ENCODE peak calls at places on chromosomes 12 and 14, in seven cellular contexts. One of them, this sample, is unnamed.

GRCh38 chr14:23861666-23862065 is 91.9 kb upstream of the DHRS4 start:
- DNase-seq in activated T-helper 9 cell treated with anti-CD3 and anti-CD28 coated beads, Interleukin-2, amount 50 U/mL, for 16 hours: no peak
- DNase-seq in left cardiac atrium: peak; percentile 38
- DNase-seq in D721Med: no peak
- DNase-seq in activated CD4-positive, alpha-beta T cell treated with anti-CD3 and anti-CD28 coated beads, Interleukin-2, amount 50 U/mL, for 4 hours: no peak
- DNase-seq in Peyer's patch: no peak
- DNase-seq in PC-9: no peak
- DNase-seq in this sample: no peak

GRCh38 chr12:92779902-92780301 is 77.1 kb downstream of the PLEKHG7 start:
- DNase-seq in activated T-helper 9 cell treated with anti-CD3 and anti-CD28 coated beads, Interleukin-2, amount 50 U/mL, for 16 hours: no peak
- DNase-seq in activated CD4-positive, alpha-beta T cell treated with anti-CD3 and anti-CD28 coated beads, Interleukin-2, amount 50 U/mL, for 4 hours: no peak
- DNase-seq in left cardiac atrium: no peak
- DNase-seq in D721Med: no peak
- DNase-seq in Peyer's patch: no peak
- DNase-seq in PC-9: no peak
- DNase-seq in this sample: no peak

GRCh38 chr12:87317302-87317701 is 711.9 kb downstream of the C12orf50 start:
- DNase-seq in activated CD4-positive, alpha-beta T cell treated with anti-CD3 and anti-CD28 coated beads, Interleukin-2, amount 50 U/mL, for 4 hours: no peak
- DNase-seq in activated T-helper 9 cell treated with anti-CD3 and anti-CD28 coated beads, Interleukin-2, amount 50 U/mL, for 16 hours: no peak
- DNase-seq in D721Med: no peak
- DNase-seq in Peyer's patch: no peak
- DNase-seq in left cardiac atrium: no peak
- DNase-seq in PC-9: peak; percentile 39
- DNase-seq in this sample: no peak

GRCh38 chr14:104749958-104750529 is 2.9 kb upstream of the SIVA1 start:
- DNase-seq in D721Med: no peak
- DNase-seq in left cardiac atrium: no peak
- DNase-seq in Peyer's patch: no peak
- DNase-seq in activated T-helper 9 cell treated with anti-CD3 and anti-CD28 coated beads, Interleukin-2, amount 50 U/mL, for 16 hours: no peak
- DNase-seq in PC-9: no peak
- DNase-seq in activated CD4-positive, alpha-beta T cell treated with anti-CD3 and anti-CD28 coated beads, Interleukin-2, amount 50 U/mL, for 4 hours: no peak
- DNase-seq in this sample: no peak

GRCh38 chr12:5648692-5649338 is 216.9 kb downstream of the NTF3 start:
- DNase-seq in activated CD4-positive, alpha-beta T cell treated with anti-CD3 and anti-CD28 coated beads, Interleukin-2, amount 50 U/mL, for 4 hours: no peak
- DNase-seq in D721Med: no peak
- DNase-seq in activated T-helper 9 cell treated with anti-CD3 and anti-CD28 coated beads, Interleukin-2, amount 50 U/mL, for 16 hours: no peak
- DNase-seq in left cardiac atrium: no peak
- DNase-seq in PC-9: no peak
- DNase-seq in Peyer's patch: no peak
- DNase-seq in this sample: no peak

GRCh38 chr14:99508896-99509629 is 27.9 kb downstream of the CCNK start:
- DNase-seq in PC-9: no peak
- DNase-seq in left cardiac atrium: no peak
- DNase-seq in D721Med: no peak
- DNase-seq in activated T-helper 9 cell treated with anti-CD3 and anti-CD28 coated beads, Interleukin-2, amount 50 U/mL, for 16 hours: no peak
- DNase-seq in activated CD4-positive, alpha-beta T cell treated with anti-CD3 and anti-CD28 coated beads, Interleukin-2, amount 50 U/mL, for 4 hours: no peak
- DNase-seq in Peyer's patch: no peak
- DNase-seq in this sample: no peak

GRCh38 chr14:98622208-98623051 is 649.6 kb downstream of the BCL11B start:
- DNase-seq in PC-9: no peak
- DNase-seq in activated CD4-positive, alpha-beta T cell treated with anti-CD3 and anti-CD28 coated beads, Interleukin-2, amount 50 U/mL, for 4 hours: no peak
- DNase-seq in left cardiac atrium: no peak
- DNase-seq in D721Med: no peak
- DNase-seq in activated T-helper 9 cell treated with anti-CD3 and anti-CD28 coated beads, Interleukin-2, amount 50 U/mL, for 16 hours: no peak
- DNase-seq in Peyer's patch: no peak
- DNase-seq in this sample: no peak

GRCh38 chr12:45388545-45388944 is 172.7 kb downstream of the ANO6 start:
- DNase-seq in Peyer's patch: no peak
- DNase-seq in D721Med: no peak
- DNase-seq in activated CD4-positive, alpha-beta T cell treated with anti-CD3 and anti-CD28 coated beads, Interleukin-2, amount 50 U/mL, for 4 hours: no peak
- DNase-seq in left cardiac atrium: no peak
- DNase-seq in activated T-helper 9 cell treated with anti-CD3 and anti-CD28 coated beads, Interleukin-2, amount 50 U/mL, for 16 hours: no peak
- DNase-seq in PC-9: no peak
- DNase-seq in this sample: no peak

GRCh38 chr12:31259136-31259881 is 66.6 kb downstream of the SINHCAF start:
- DNase-seq in activated T-helper 9 cell treated with anti-CD3 and anti-CD28 coated beads, Interleukin-2, amount 50 U/mL, for 16 hours: no peak
- DNase-seq in activated CD4-positive, alpha-beta T cell treated with anti-CD3 and anti-CD28 coated beads, Interleukin-2, amount 50 U/mL, for 4 hours: no peak
- DNase-seq in D721Med: no peak
- DNase-seq in left cardiac atrium: no peak
- DNase-seq in Peyer's patch: no peak
- DNase-seq in PC-9: no peak
- DNase-seq in this sample: no peak

GRCh38 chr12:32399373-32400113 is at the start of gene FGD4:
- DNase-seq in Peyer's patch: peak; percentile 88
- DNase-seq in PC-9: peak; percentile 88
- DNase-seq in activated T-helper 9 cell treated with anti-CD3 and anti-CD28 coated beads, Interleukin-2, amount 50 U/mL, for 16 hours: no peak
- DNase-seq in activated CD4-positive, alpha-beta T cell treated with anti-CD3 and anti-CD28 coated beads, Interleukin-2, amount 50 U/mL, for 4 hours: no peak
- DNase-seq in D721Med: peak; percentile 66
- DNase-seq in left cardiac atrium: peak; percentile 92
- DNase-seq in this sample: no peak

GRCh38 chr14:56324831-56325230 is 206.6 kb downstream of the PELI2 start:
- DNase-seq in left cardiac atrium: no peak
- DNase-seq in PC-9: no peak
- DNase-seq in Peyer's patch: no peak
- DNase-seq in activated T-helper 9 cell treated with anti-CD3 and anti-CD28 coated beads, Interleukin-2, amount 50 U/mL, for 16 hours: no peak
- DNase-seq in D721Med: no peak
- DNase-seq in activated CD4-positive, alpha-beta T cell treated with anti-CD3 and anti-CD28 coated beads, Interleukin-2, amount 50 U/mL, for 4 hours: no peak
- DNase-seq in this sample: no peak

This sample was measured in activated T-cell treated with anti-CD3 and anti-CD28 coated beads for 1 hour.